ENCODE peak calls at places on chromosomes 13 and 19, in four cellular contexts. A, S, C and J are unnamed samples. For H3K9me3 and H3K4me1, the result is how much of the 10 kb centered on the place peaks cover.

GRCh38 chr13:40895715-40896184 is 106.3 kb downstream of the SLC25A15 start:
- DNase-seq in A (no peak), S (no peak), C (no peak), J (no peak)

GRCh38 chr19:13022859-13023636 is 27.8 kb downstream of the NFIX start:
- DNase-seq in A (peak), S (peak), C (peak), J (no peak)

GRCh38 chr13:76890036-76890435 is 3.8 kb upstream of the KCTD12 start:
- DNase-seq in A (no peak), S (no peak), C (no peak), J (no peak)

GRCh38 chr19:14187586-14187985 is 18.4 kb downstream of the ADGRL1 start:
- DNase-seq in A (no peak), S (no peak), C (no peak), J (no peak)

GRCh38 chr13:51225034-51225433 is 2.8 kb downstream of the FAM124A start:
- DNase-seq in A (no peak), S (no peak), C (no peak), J (no peak)

GRCh38 chr13:64158910-64159309 is 2743.3 kb upstream of the PCDH20 start:
- DNase-seq in A (no peak), S (no peak), C (no peak), J (no peak)

GRCh38 chr19:12841094-12841493 is 2.8 kb downstream of the MAST1 start:
- DNase-seq in A (peak), S (no peak), C (peak), J (peak)

GRCh38 chr13:110756268-110756667 is 42.8 kb downstream of the ING1 start:
- DNase-seq in A (no peak), S (no peak), C (no peak), J (no peak)

GRCh38 chr19:37977992-37978391 is 71.0 kb downstream of the SIPA1L3 start:
- DNase-seq in A (no peak), S (no peak), C (peak), J (no peak)

GRCh38 chr13:54373211-54373610 is 1344.6 kb downstream of the OLFM4 start:
- DNase-seq in A (no peak), S (no peak), C (no peak), J (no peak)

GRCh38 chr13:73708393-73708985 is 425.7 kb downstream of the KLF12 start:
- DNase-seq in A (no peak), S (peak), C (peak), J (no peak)

GRCh38 chr13:43271152-43271551 is 247.8 kb downstream of the DNAJC15 start:
- DNase-seq in A (no peak), S (no peak), C (no peak), J (no peak)

GRCh38 chr19:10499550-10500246 is 3.5 kb downstream of the KEAP1 start:
- DNase-seq in A (peak), S (no peak), C (no peak), J (no peak)

GRCh38 chr13:27796544-27797227 is 4.4 kb downstream of the GSX1 start:
- DNase-seq in A (no peak), S (no peak), C (no peak), J (no peak)

GRCh38 chr13:47933688-47934011 is 67.4 kb downstream of the SUCLA2 start:
- DNase-seq in A (no peak), S (no peak), C (no peak), J (no peak)

GRCh38 chr13:33092422-33092987 is 76.3 kb downstream of the KL start:
- DNase-seq in A (no peak), S (no peak), C (no peak), J (no peak)

GRCh38 chr19:15379996-15380647 is 535 bp upstream of the AKAP8 start:
- DNase-seq in A (peak), S (no peak), C (peak), J (peak)

GRCh38 chr13:106916329-106916728 is 348.4 kb upstream of the ARGLU1 start:
- DNase-seq in A (no peak), S (no peak), C (no peak), J (no peak)

GRCh38 chr19:35261356-35262100 is 7.2 kb upstream of the USF2 start:
- DNase-seq in A (no peak), S (peak), C (peak), J (no peak)

GRCh38 chr13:45413826-45414312 is 4.3 kb downstream of the SLC25A30 start:
- DNase-seq in A (no peak), S (no peak), C (no peak), J (no peak)

GRCh38 chr19:23925285-23925684 is 10.6 kb downstream of the ZNF726 start:
- DNase-seq in A (no peak), S (no peak), C (no peak), J (no peak)
- H3K9me3 ChIP-seq in A (under half), S (under half), C (under half), J (under half)

DNA sequence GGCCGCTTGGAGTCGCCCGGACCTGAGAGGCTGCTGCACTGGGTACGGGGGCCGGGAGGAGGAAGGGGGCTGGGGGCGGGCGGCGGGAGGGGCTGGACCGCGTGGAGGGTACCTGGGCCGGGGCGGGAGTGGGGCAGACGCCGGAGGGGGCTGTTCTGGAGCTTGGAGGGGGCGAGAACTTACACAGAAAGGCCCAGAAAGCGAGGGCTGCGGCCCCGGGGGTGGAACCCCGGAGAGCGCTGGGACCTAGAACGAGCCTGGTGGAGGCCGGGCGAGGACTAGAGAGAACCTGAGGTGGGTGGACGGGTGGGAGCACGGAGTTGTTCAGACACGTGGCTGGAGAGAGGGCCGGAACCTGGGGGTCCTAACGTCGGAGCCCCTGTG is 276 bp downstream of the ZNF581 start:
- DNase-seq in A (peak), S (no peak), C (peak), J (no peak)
- H3K4me1 ChIP-seq in A (under half), S (under half), C (under half), J (under half)

GRCh38 chr19:51289635-51290034 is 21.8 kb upstream of the IGLON5 start:
- DNase-seq in A (no peak), S (no peak), C (no peak), J (no peak)
- H3K9me3 ChIP-seq in A (under half), S (under half), C (under half), J (under half)

DNA sequence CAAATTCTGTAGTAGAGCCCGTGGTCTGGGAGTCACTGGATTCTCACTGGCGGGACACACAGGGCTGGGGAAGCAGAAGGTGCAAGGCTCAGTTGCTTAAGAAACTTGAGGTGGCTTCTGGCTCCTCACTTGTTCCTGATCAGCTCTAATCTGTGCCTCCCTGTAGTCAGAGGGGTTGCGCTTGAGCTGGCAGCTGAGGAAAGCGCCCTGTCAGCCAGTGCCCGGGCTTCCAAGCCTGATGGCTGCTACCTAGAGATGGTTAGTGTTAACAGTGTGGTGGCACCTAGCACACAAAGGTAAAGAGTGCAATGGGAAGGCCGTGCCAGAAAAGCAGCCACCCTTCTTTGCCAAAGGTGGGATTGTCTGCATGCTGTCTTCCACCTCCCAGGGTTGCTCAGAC is 8.8 kb downstream of the HNRNPM start:
- DNase-seq in A (no peak), S (no peak), C (no peak), J (no peak)
- H3K4me1 ChIP-seq in A (under half), S (under half), C (half or more), J (under half)

GRCh38 chr13:112957295-112957677 is 11.7 kb upstream of the MCF2L start:
- DNase-seq in A (no peak), S (no peak), C (no peak), J (no peak)
- H3K9me3 ChIP-seq in A (under half), S (under half), C (under half), J (under half)

GRCh38 chr13:113853518-113854237 is 10.2 kb downstream of the GAS6 start:
- DNase-seq in A (no peak), S (no peak), C (peak), J (no peak)
- H3K4me1 ChIP-seq in A (half or more), S (under half), C (under half), J (under half)

GRCh38 chr19:9370747-9371619 is 8.2 kb downstream of the ZNF177 start:
- DNase-seq in A (no peak), S (no peak), C (no peak), J (no peak)
- H3K9me3 ChIP-seq in A (half or more), S (under half), C (under half), J (under half)

DNA sequence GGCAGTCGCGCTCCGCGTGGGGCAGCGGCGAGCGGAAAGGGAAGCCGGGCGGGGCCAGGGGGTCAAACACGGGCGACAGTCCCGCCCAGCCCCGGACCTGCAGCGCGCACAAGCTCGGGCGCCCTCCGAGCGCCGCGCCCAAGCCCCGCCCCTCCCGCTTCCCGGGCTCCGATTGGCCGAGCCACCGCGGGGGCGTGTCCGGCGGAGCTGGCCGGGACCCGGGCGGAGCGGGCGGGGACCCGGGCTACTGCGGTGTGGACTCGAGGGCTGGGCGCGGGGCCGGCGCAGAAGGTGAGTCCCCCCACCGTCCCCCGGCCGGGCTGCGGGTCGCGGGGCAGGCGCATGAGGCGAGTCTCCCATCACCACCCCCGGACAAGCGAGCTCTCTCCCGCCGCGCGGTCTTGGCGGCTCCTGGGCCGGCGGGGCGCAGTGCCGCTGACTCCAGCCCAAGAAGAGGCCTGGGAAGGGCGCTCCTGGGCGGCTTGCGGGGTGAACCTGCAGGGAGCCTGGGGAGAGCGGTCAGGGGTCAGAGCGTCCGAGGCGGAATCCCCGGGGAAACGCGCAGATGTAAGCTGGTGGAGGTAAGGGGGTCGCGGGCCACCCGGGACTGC is at the start of gene PLEKHF1:
- DNase-seq in A (peak), S (peak), C (peak), J (peak)
- H3K4me1 ChIP-seq in A (under half), S (under half), C (under half), J (under half)

DNA sequence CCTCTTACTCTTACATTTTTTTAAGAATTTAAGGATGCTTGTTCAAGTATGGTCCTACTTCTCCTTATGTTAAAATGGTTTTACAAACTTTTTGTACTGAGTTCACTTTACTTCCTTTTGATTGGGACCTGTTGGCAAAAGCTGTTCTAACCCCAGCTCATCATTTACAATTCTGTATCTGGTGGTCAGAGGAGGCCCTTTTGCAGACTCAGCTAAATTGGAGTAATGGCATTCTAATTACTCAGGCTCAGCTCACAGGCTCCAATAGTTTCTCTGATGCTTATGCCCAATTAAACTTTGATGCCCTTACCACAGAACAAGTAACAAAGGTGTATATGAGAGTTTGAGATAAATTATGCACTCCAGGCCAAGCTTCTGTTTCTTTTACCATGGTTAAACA is 1632.0 kb downstream of the UQCRFS1 start:
- DNase-seq in A (no peak), S (no peak), C (no peak), J (no peak)
- H3K9me3 ChIP-seq in A (half or more), S (under half), C (under half), J (under half)